ENCODE peak calls at places on chromosomes 12 and 14, in four cellular contexts. N is posterior cingulate gyrus; K is mucosa of gallbladder; C is activated naive CD4-positive, alpha-beta T cell. J is an unnamed sample.

GRCh38 chr12:51234533-51234932 is 4.1 kb upstream of the DAZAP2 start:
- DNase-seq in N (no peak), K (no peak), C (no peak), J (no peak)

GRCh38 chr14:59133202-59133601 is 55.3 kb upstream of the DAAM1 start:
- DNase-seq in N (no peak), K (no peak), C (no peak), J (no peak)

GRCh38 chr14:64954491-64955240 is 12.1 kb upstream of the GPX2 start:
- DNase-seq in N (no peak), K (no peak), C (no peak), J (no peak)

GRCh38 chr14:67971627-67972625 is 152.3 kb downstream of the RAD51B start:
- DNase-seq in N (no peak), K (no peak), C (no peak), J (no peak)

GRCh38 chr12:32983968-32984367 is 87.4 kb upstream of the PKP2 start:
- DNase-seq in N (no peak), K (no peak), C (no peak), J (no peak)

GRCh38 chr12:123427036-123427769 is 9.3 kb downstream of the RILPL2 start:
- DNase-seq in N (no peak), K (no peak), C (no peak), J (no peak)

GRCh38 chr12:55712700-55713415 is 3.0 kb upstream of the BLOC1S1 start:
- DNase-seq in N (no peak), K (no peak), C (no peak), J (no peak)

GRCh38 chr12:125453751-125454150 is 388.5 kb downstream of the AACS start:
- DNase-seq in N (peak), K (no peak), C (no peak), J (peak)

GRCh38 chr12:21891763-21892217 is 49.4 kb downstream of the ABCC9 start:
- DNase-seq in N (no peak), K (peak), C (no peak), J (no peak)

GRCh38 chr12:56753566-56753965 is 1.4 kb upstream of the PRIM1 start:
- DNase-seq in N (no peak), K (no peak), C (no peak), J (no peak)

GRCh38 chr14:68927956-68928675 is 51.0 kb downstream of the ACTN1 start:
- DNase-seq in N (no peak), K (no peak), C (no peak), J (no peak)

GRCh38 chr14:30906752-30907658 is 32.6 kb downstream of the COCH start:
- DNase-seq in N (no peak), K (no peak), C (no peak), J (no peak)

GRCh38 chr12:79435742-79436141 is 255.0 kb downstream of the PAWR start:
- DNase-seq in N (no peak), K (no peak), C (no peak), J (no peak)

GRCh38 chr14:93239869-93240677 is 33.0 kb downstream of the UBR7 start:
- DNase-seq in N (no peak), K (no peak), C (no peak), J (no peak)

GRCh38 chr14:20388159-20388558 is 25.1 kb downstream of the TEP1 start:
- DNase-seq in N (no peak), K (no peak), C (no peak), J (no peak)

GRCh38 chr12:27198036-27198435 is 46.0 kb upstream of the STK38L start:
- DNase-seq in N (no peak), K (no peak), C (no peak), J (peak)

GRCh38 chr14:44896275-44897040 is 65.3 kb downstream of the KLHL28 start:
- DNase-seq in N (no peak), K (no peak), C (no peak), J (no peak)

GRCh38 chr12:39145175-39145999 is 240.0 kb upstream of the CPNE8 start:
- DNase-seq in N (peak), K (peak), C (no peak), J (no peak)

GRCh38 chr12:46380397-46380796 is 7.8 kb upstream of the SLC38A2 start:
- DNase-seq in N (no peak), K (no peak), C (no peak), J (no peak)

GRCh38 chr12:49970030-49970429 is 2.7 kb upstream of the AQP6 start:
- DNase-seq in N (no peak), K (no peak), C (no peak), J (peak)